ENCODE peak calls at places on chromosomes 2 and 18, in six cellular contexts. One of them, this sample, is unnamed.

GRCh38 chr2:68939962-68940361 is 12.7 kb downstream of the GKN2 start:
- DNase-seq in cardiac muscle cell: no peak
- DNase-seq in H9: no peak
- DNase-seq in psoas muscle: no peak
- DNase-seq in dorsolateral prefrontal cortex: no peak
- DNase-seq in gastrocnemius medialis: no peak
- DNase-seq in this sample: no peak

GRCh38 chr2:241771286-241772062 is 5.1 kb upstream of the GAL3ST2 start:
- DNase-seq in H9: peak
- DNase-seq in psoas muscle: peak
- DNase-seq in cardiac muscle cell: no peak
- DNase-seq in gastrocnemius medialis: peak
- DNase-seq in dorsolateral prefrontal cortex: no peak
- DNase-seq in this sample: peak

GRCh38 chr2:236644067-236644466 is 74.4 kb downstream of the ACKR3 start:
- DNase-seq in gastrocnemius medialis: no peak
- DNase-seq in dorsolateral prefrontal cortex: no peak
- DNase-seq in psoas muscle: no peak
- DNase-seq in cardiac muscle cell: no peak
- DNase-seq in H9: no peak
- DNase-seq in this sample: no peak

GRCh38 chr2:229445501-229446294 is 174.6 kb upstream of the PID1 start:
- DNase-seq in psoas muscle: peak
- DNase-seq in cardiac muscle cell: peak
- DNase-seq in gastrocnemius medialis: peak
- DNase-seq in H9: no peak
- DNase-seq in dorsolateral prefrontal cortex: no peak
- DNase-seq in this sample: no peak

GRCh38 chr2:75788154-75788553 is 77.4 kb upstream of the GCFC2 start:
- DNase-seq in psoas muscle: no peak
- DNase-seq in dorsolateral prefrontal cortex: no peak
- DNase-seq in H9: no peak
- DNase-seq in cardiac muscle cell: no peak
- DNase-seq in gastrocnemius medialis: peak
- DNase-seq in this sample: no peak

GRCh38 chr2:150517951-150518680 is 30.6 kb upstream of the RND3 start:
- DNase-seq in cardiac muscle cell: no peak
- DNase-seq in psoas muscle: no peak
- DNase-seq in gastrocnemius medialis: no peak
- DNase-seq in dorsolateral prefrontal cortex: no peak
- DNase-seq in H9: no peak
- DNase-seq in this sample: no peak

GRCh38 chr2:96318723-96319122 is 6.4 kb upstream of the ITPRIPL1 start:
- DNase-seq in H9: no peak
- DNase-seq in cardiac muscle cell: no peak
- DNase-seq in gastrocnemius medialis: no peak
- DNase-seq in dorsolateral prefrontal cortex: no peak
- DNase-seq in psoas muscle: no peak
- DNase-seq in this sample: no peak

GRCh38 chr2:8090748-8091700 is 590.8 kb upstream of the ID2 start:
- DNase-seq in H9: no peak
- DNase-seq in dorsolateral prefrontal cortex: no peak
- DNase-seq in gastrocnemius medialis: peak
- DNase-seq in cardiac muscle cell: peak
- DNase-seq in psoas muscle: peak
- DNase-seq in this sample: peak

GRCh38 chr18:7950380-7951143 is 383.4 kb downstream of the PTPRM start:
- DNase-seq in H9: no peak
- DNase-seq in psoas muscle: no peak
- DNase-seq in cardiac muscle cell: no peak
- DNase-seq in gastrocnemius medialis: no peak
- DNase-seq in dorsolateral prefrontal cortex: no peak
- DNase-seq in this sample: no peak

DNA sequence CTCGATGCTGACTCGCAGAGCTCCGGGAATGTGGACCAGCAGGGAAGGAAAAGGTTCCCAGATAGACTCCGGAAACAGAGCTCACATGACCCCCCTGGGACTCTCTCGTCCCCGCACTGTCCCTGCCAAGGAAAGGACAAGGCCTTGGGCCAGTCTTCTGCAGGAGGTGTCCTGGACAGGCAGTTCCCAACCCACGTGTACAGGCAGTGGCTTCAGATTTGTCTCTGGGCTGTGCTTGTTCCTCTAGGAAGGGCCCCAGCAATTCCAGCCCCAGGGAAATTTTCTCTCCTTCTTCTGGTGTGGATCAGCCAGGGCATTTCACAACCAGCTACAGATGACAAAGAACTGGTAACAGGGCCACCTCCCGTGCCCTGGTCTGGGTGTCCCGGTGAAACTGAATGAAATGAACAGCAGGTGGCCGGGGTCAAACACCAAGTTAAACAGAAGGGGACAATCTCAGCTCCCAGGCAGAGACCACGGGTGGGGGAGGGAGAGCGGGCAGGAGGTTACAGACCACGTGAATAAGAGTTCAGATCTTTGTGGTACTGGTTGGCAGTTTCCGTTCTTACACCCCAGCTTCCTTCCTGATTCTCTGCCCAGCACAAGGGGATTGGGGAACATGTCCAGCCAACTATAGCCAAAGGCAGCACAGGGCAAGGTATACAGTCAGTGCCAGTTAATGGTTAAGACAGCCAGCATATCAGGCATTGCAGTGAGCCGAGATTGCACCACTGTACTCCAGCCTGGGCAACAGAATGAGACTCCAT is 52.2 kb upstream of the CAB39 start:
- DNase-seq in psoas muscle: peak
- DNase-seq in dorsolateral prefrontal cortex: no peak
- DNase-seq in cardiac muscle cell: no peak
- DNase-seq in H9: no peak
- DNase-seq in gastrocnemius medialis: peak
- DNase-seq in this sample: no peak
- H3K27ac ChIP-seq in psoas muscle: no peak
- H3K27ac ChIP-seq in dorsolateral prefrontal cortex: no peak
- H3K27ac ChIP-seq in cardiac muscle cell: no peak
- H3K27ac ChIP-seq in H9: no peak
- H3K27ac ChIP-seq in gastrocnemius medialis: peak
- H3K27ac ChIP-seq in this sample: no peak

GRCh38 chr2:46510596-46511177 is 31.3 kb downstream of the TMEM247 start:
- DNase-seq in H9: no peak
- DNase-seq in cardiac muscle cell: no peak
- DNase-seq in gastrocnemius medialis: no peak
- DNase-seq in psoas muscle: no peak
- DNase-seq in dorsolateral prefrontal cortex: no peak
- DNase-seq in this sample: no peak
- H3K27ac ChIP-seq in H9: no peak
- H3K27ac ChIP-seq in cardiac muscle cell: no peak
- H3K27ac ChIP-seq in gastrocnemius medialis: no peak
- H3K27ac ChIP-seq in psoas muscle: no peak
- H3K27ac ChIP-seq in dorsolateral prefrontal cortex: no peak
- H3K27ac ChIP-seq in this sample: no peak

GRCh38 chr2:240310201-240310600 is 125.3 kb upstream of the GPC1 start:
- DNase-seq in H9: no peak
- DNase-seq in dorsolateral prefrontal cortex: no peak
- DNase-seq in gastrocnemius medialis: no peak
- DNase-seq in psoas muscle: no peak
- DNase-seq in cardiac muscle cell: no peak
- DNase-seq in this sample: no peak
- H3K27ac ChIP-seq in H9: no peak
- H3K27ac ChIP-seq in dorsolateral prefrontal cortex: no peak
- H3K27ac ChIP-seq in gastrocnemius medialis: no peak
- H3K27ac ChIP-seq in psoas muscle: no peak
- H3K27ac ChIP-seq in cardiac muscle cell: no peak
- H3K27ac ChIP-seq in this sample: no peak

DNA sequence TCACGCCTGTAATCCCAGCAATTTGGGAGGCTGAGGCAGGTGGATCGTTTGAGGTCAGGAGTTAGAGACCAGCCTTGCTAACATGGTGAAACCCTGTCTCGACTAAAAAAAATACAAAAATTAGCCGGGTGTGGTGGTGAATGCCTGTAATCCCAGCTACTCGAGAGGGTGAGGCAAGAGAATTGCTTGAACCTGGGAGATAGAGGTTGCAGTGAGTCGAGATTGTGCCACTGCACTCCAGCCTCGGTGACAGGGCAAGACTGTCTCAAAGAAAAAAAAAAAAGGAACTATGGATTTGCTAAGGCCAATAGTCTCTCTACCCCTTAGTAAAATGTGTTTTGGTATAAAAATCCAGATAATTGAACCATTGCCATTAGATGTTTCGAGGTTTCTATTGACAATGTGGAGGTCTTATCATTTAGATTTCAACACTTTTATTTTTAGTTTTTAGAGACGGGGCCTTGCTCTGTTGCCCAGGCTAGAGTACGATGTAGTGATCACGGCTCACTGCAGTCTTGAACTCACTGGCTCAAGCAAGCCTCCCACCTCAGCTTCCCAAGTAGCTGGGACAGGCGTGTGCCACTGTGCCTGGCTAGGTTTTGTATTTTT is 1.1 kb upstream of the TXNDC2 start:
- DNase-seq in gastrocnemius medialis: no peak
- DNase-seq in dorsolateral prefrontal cortex: no peak
- DNase-seq in cardiac muscle cell: no peak
- DNase-seq in psoas muscle: no peak
- DNase-seq in H9: no peak
- DNase-seq in this sample: no peak
- H3K27ac ChIP-seq in gastrocnemius medialis: no peak
- H3K27ac ChIP-seq in dorsolateral prefrontal cortex: no peak
- H3K27ac ChIP-seq in cardiac muscle cell: no peak
- H3K27ac ChIP-seq in psoas muscle: no peak
- H3K27ac ChIP-seq in H9: no peak
- H3K27ac ChIP-seq in this sample: no peak

DNA sequence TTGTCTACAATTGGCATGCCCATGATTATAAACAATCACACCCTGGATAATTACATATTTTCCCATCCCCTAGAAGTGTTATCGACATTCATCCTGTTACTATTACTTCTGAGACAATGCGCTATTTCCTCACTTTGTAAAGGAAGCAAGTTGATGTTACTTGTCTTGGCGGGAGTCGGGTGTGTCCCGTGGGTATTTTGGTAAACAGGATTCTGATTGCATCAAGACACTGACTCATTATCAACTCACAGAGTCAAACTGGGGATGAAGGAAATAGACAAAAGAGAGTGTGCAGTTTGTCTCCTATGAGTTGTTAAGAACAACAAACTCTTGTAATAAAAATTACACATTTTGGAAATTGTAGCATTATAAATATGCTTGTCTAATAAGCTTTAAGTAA is 142.7 kb downstream of the GALR1 start:
- DNase-seq in cardiac muscle cell: no peak
- DNase-seq in gastrocnemius medialis: no peak
- DNase-seq in psoas muscle: no peak
- DNase-seq in H9: no peak
- DNase-seq in dorsolateral prefrontal cortex: no peak
- DNase-seq in this sample: no peak
- H3K27ac ChIP-seq in cardiac muscle cell: no peak
- H3K27ac ChIP-seq in gastrocnemius medialis: no peak
- H3K27ac ChIP-seq in psoas muscle: no peak
- H3K27ac ChIP-seq in H9: no peak
- H3K27ac ChIP-seq in dorsolateral prefrontal cortex: no peak
- H3K27ac ChIP-seq in this sample: no peak

DNA sequence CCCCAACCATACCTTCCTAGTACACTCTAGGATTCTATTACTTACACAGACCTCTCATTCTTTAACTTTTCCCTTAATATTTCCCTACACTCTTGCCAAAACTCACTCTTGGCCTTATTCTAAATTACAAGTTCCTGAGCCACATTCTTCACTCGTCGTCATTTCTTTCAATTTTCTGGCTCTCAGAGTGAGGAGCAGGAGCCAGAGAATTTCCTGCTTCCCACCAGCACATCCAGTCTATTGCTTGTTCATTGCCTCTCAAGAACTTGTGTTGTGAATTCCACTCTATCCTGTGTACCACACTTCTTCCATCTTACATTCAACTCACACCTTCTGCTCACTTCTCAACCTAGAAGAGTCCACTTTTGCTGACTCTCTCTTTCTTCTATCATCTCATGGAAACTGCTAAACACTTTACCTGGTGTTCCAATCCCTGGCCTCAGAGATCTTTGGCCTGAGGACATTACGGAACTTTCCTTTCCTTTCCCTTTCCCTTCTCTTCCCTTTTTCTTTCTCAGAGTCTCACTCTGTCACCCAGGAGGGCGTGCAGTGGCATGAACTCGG is 171.6 kb downstream of the PLCL1 start:
- DNase-seq in H9: no peak
- DNase-seq in cardiac muscle cell: no peak
- DNase-seq in dorsolateral prefrontal cortex: no peak
- DNase-seq in psoas muscle: no peak
- DNase-seq in gastrocnemius medialis: no peak
- DNase-seq in this sample: no peak
- H3K27ac ChIP-seq in H9: no peak
- H3K27ac ChIP-seq in cardiac muscle cell: no peak
- H3K27ac ChIP-seq in dorsolateral prefrontal cortex: no peak
- H3K27ac ChIP-seq in psoas muscle: no peak
- H3K27ac ChIP-seq in gastrocnemius medialis: no peak
- H3K27ac ChIP-seq in this sample: no peak

DNA sequence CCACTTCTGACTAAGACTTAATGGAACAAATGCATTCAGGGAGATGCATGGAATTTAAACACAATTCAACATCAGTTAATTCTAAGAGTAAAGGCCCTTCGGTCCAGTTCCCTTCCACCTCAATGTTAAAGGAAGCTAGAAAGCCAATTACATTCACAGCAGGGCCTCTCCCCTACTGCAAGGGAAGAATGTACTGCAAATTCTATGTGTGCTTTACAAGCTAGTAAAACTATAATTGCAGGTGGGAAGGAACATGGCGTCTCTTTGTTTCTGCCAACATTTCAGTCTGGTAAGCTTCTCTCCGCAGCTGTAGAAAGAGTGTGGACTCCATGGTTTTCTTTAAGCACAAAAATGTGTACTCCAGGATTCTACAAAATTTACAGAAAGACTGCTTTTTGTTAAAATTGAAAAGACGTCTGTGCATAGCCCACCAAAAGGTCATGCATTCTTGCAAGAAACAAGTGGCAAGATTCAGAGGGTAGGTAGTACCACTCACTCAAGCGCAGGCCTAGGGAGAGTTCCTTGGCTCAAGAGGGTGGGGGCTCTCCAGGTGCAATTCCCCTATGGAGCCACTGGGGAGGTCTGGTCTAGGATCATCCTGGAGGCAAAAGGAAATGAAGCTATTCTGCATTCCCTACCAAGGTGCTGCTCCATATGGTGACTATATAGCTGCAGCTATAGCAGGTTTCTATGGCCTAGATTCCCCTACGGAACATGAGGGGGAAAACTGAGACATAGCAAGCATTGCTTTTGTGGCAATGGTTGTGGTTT is 127.0 kb upstream of the FZD5 start:
- DNase-seq in H9: peak
- DNase-seq in dorsolateral prefrontal cortex: no peak
- DNase-seq in cardiac muscle cell: no peak
- DNase-seq in psoas muscle: no peak
- DNase-seq in gastrocnemius medialis: no peak
- DNase-seq in this sample: peak
- H3K27ac ChIP-seq in H9: peak
- H3K27ac ChIP-seq in dorsolateral prefrontal cortex: peak
- H3K27ac ChIP-seq in cardiac muscle cell: no peak
- H3K27ac ChIP-seq in psoas muscle: no peak
- H3K27ac ChIP-seq in gastrocnemius medialis: no peak
- H3K27ac ChIP-seq in this sample: no peak

This sample was measured in A673.